ENCODE peak calls at places on chromosome 2, in four cellular contexts. W, D, B and P are unnamed samples.

GRCh38 chr2:33210626-33211025 is 263.9 kb downstream of the LTBP1 start:
- DNase-seq in W (peak), D (peak), B (no peak), P (peak)

GRCh38 chr2:48126180-48126579 is 219.9 kb upstream of the FBXO11 start:
- DNase-seq in W (peak), D (no peak), B (no peak), P (no peak)

GRCh38 chr2:203656522-203657287 is 49.7 kb upstream of the CD28 start:
- DNase-seq in W (peak), D (no peak), B (no peak), P (no peak)

GRCh38 chr2:16729335-16729734 is 63.7 kb upstream of the CYRIA start:
- DNase-seq in W (no peak), D (no peak), B (no peak), P (no peak)

GRCh38 chr2:134365356-134365755 is 111.5 kb downstream of the MGAT5 start:
- DNase-seq in W (no peak), D (peak), B (no peak), P (no peak)

GRCh38 chr2:130019402-130019801 is 39.9 kb downstream of the RAB6C start:
- DNase-seq in W (no peak), D (no peak), B (no peak), P (no peak)

GRCh38 chr2:199798881-199799580 is 52.0 kb downstream of the FTCDNL1 start:
- DNase-seq in W (no peak), D (no peak), B (no peak), P (peak)

GRCh38 chr2:23235292-23235691 is 149.7 kb upstream of the KLHL29 start:
- DNase-seq in W (no peak), D (no peak), B (no peak), P (no peak)

GRCh38 chr2:170375192-170375591 is 197.2 kb downstream of the MYO3B start:
- DNase-seq in W (no peak), D (no peak), B (no peak), P (no peak)

GRCh38 chr2:230866704-230867561 is 2.2 kb downstream of the ITM2C start:
- DNase-seq in W (peak), D (no peak), B (no peak), P (peak)

GRCh38 chr2:78999410-78999809 is 26.1 kb upstream of the REG3G start:
- DNase-seq in W (no peak), D (peak), B (no peak), P (peak)

GRCh38 chr2:215573495-215573894 is 137.6 kb upstream of the FN1 start:
- DNase-seq in W (no peak), D (no peak), B (no peak), P (no peak)

GRCh38 chr2:222993920-222994650 is 57.9 kb upstream of the KCNE4 start:
- DNase-seq in W (peak), D (no peak), B (no peak), P (peak)

GRCh38 chr2:74498500-74499268 is 719 bp downstream of the LBX2 start:
- DNase-seq in W (no peak), D (no peak), B (no peak), P (peak)

GRCh38 chr2:34317797-34318196 is 718.7 kb upstream of the FAM98A start:
- DNase-seq in W (no peak), D (no peak), B (no peak), P (no peak)

GRCh38 chr2:109021895-109022300 is 32.9 kb upstream of the EDAR start:
- DNase-seq in W (no peak), D (no peak), B (no peak), P (no peak)

GRCh38 chr2:14194233-14194632 is 438.3 kb upstream of the LRATD1 start:
- DNase-seq in W (no peak), D (no peak), B (no peak), P (no peak)

GRCh38 chr2:39913648-39914456 is 134.8 kb upstream of the THUMPD2 start:
- DNase-seq in W (peak), D (peak), B (peak), P (peak)

GRCh38 chr2:227724394-227725039 is at the start of gene SCYGR6:
- DNase-seq in W (no peak), D (no peak), B (no peak), P (no peak)

GRCh38 chr2:239193925-239194687 is 206.7 kb downstream of the HDAC4 start:
- DNase-seq in W (no peak), D (no peak), B (no peak), P (no peak)

GRCh38 chr2:210955591-210955990 is 399.2 kb downstream of the CPS1 start:
- DNase-seq in W (peak), D (no peak), B (no peak), P (peak)

GRCh38 chr2:85733121-85733960 is 20.4 kb upstream of the ATOH8 start:
- DNase-seq in W (no peak), D (no peak), B (no peak), P (no peak)

GRCh38 chr2:185360776-185361175 is 377.8 kb upstream of the FSIP2 start:
- DNase-seq in W (no peak), D (no peak), B (no peak), P (no peak)

GRCh38 chr2:168434164-168434563 is 21.9 kb upstream of the CERS6 start:
- DNase-seq in W (no peak), D (peak), B (no peak), P (no peak)

GRCh38 chr2:44244135-44244871 is 31.0 kb upstream of the SLC3A1 start:
- DNase-seq in W (peak), D (peak), B (no peak), P (peak)

GRCh38 chr2:208406474-208407451 is at the start of gene PTH2R:
- DNase-seq in W (no peak), D (peak), B (no peak), P (no peak)

GRCh38 chr2:98569197-98569793 is 39.0 kb downstream of the COA5 start:
- DNase-seq in W (no peak), D (peak), B (no peak), P (peak)

GRCh38 chr2:197304556-197305011 is 6.0 kb downstream of the ANKRD44 start:
- DNase-seq in W (no peak), D (no peak), B (no peak), P (no peak)

GRCh38 chr2:174145827-174146226 is 102.5 kb downstream of the OLA1 start:
- DNase-seq in W (no peak), D (peak), B (no peak), P (no peak)

GRCh38 chr2:196249860-196250259 is 78.5 kb upstream of the STK17B start:
- DNase-seq in W (peak), D (peak), B (no peak), P (no peak)

GRCh38 chr2:25955869-25956535 is 26.3 kb downstream of the KIF3C start:
- DNase-seq in W (no peak), D (no peak), B (no peak), P (no peak)
- TF ChIP-seq FOS in W (no peak), D (no peak), B (no peak), P (no peak)

GRCh38 chr2:157875720-157876065 is 437 bp downstream of the ACVR1 start:
- DNase-seq in W (no peak), D (peak), B (no peak), P (peak)

GRCh38 chr2:157876066-157876770 is at the start of gene ACVR1:
- DNase-seq in W (peak), D (peak), B (no peak), P (peak)

GRCh38 chr2:157876771-157877108 is 610 bp upstream of the ACVR1 start:
- DNase-seq in W (peak), D (no peak), B (no peak), P (no peak)

GRCh38 chr2:157874997-157875719 is 972 bp downstream of the ACVR1 start:
- DNase-seq in W (peak), D (peak), B (no peak), P (peak)

DNA sequence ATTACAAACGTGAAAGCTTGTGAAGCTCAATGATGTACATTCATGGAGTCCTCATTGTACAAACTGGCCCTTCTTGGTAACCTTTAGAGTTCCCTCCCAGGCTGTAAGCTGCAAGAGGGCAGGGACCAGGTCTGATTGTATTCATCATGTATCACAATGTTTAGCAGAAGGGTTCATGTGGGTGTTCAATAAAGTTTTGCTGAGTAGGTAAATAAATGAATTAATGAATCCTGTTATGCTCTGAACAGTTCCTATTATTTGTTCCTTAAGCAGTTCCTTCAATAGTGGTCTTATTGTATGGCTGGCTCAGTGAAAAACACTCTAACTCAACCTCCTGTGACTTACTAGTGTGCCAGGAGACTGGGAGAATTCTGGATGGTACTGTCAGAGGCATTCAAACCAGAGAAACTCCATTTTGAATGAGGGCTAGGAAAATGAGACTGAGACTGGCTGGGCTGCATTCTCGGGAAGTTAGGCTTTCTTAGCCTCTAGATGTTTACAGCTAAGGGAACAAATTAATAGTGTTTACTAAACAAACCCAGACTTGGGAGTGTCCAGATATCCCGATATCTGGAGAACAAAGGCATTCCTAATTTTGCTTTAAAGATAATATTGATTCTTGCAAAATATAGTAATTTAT is 1.8 kb upstream of the ACVR1 start:
- DNase-seq in W (no peak), D (no peak), B (no peak), P (no peak)
- TF ChIP-seq FOS in W (no peak), D (no peak), B (no peak), P (no peak)

GRCh38 chr2:216829533-216829932 is 30.3 kb downstream of the TNP1 start:
- DNase-seq in W (peak), D (peak), B (no peak), P (no peak)
- TF ChIP-seq FOS in W (no peak), D (no peak), B (no peak), P (no peak)

GRCh38 chr2:241091201-241091600 is 10.9 kb downstream of the MTERF4 start:
- DNase-seq in W (no peak), D (no peak), B (no peak), P (no peak)

GRCh38 chr2:241091734-241092445 is 10.2 kb downstream of the MTERF4 start:
- DNase-seq in W (no peak), D (no peak), B (no peak), P (no peak)

GRCh38 chr2:241094172-241094571 is 7.9 kb downstream of the MTERF4 start:
- DNase-seq in W (no peak), D (no peak), B (no peak), P (no peak)

GRCh38 chr2:241094924-241095420 is 7.1 kb downstream of the MTERF4 start:
- DNase-seq in W (no peak), D (no peak), B (no peak), P (no peak)

GRCh38 chr2:241092677-241093076 is 9.4 kb downstream of the MTERF4 start:
- DNase-seq in W (no peak), D (no peak), B (no peak), P (no peak)
- TF ChIP-seq FOS in W (no peak), D (no peak), B (no peak), P (no peak)

GRCh38 chr2:219228026-219228744 is 1.3 kb downstream of the ATG9A start:
- DNase-seq in W (no peak), D (peak), B (no peak), P (no peak)

GRCh38 chr2:219229375-219230200 is at the start of the genes ANKZF1 and ATG9A:
- DNase-seq in W (peak), D (peak), B (peak), P (peak)

GRCh38 chr2:219228745-219229374 is 576 bp downstream of the ATG9A start:
- DNase-seq in W (no peak), D (peak), B (no peak), P (no peak)

GRCh38 chr2:219234331-219234730 is 4.7 kb downstream of the ANKZF1 start:
- DNase-seq in W (no peak), D (no peak), B (no peak), P (no peak)

GRCh38 chr2:219230201-219230540 is 565 bp downstream of the ANKZF1 start:
- DNase-seq in W (peak), D (peak), B (no peak), P (no peak)
- TF ChIP-seq FOS in W (no peak), D (no peak), B (no peak), P (no peak)

GRCh38 chr2:233844064-233844807 is 10.1 kb downstream of the HJURP start:
- DNase-seq in W (no peak), D (no peak), B (no peak), P (no peak)
- TF ChIP-seq FOS in W (no peak), D (no peak), B (no peak), P (no peak)